ENCODE peak calls at places on chromosomes 4 and X, in four cellular contexts. F is WTC11, N is fibroblast of lung, G is SJCRH30. V is an unnamed sample.

GRCh38 chr4:91764085-91764484 is 539.7 kb upstream of the GRID2 start:
- DNase-seq in F (no peak), N (no peak), G (no peak), V (no peak)

GRCh38 chrX:38799995-38800394 is 1.3 kb upstream of the MID1IP1 start:
- DNase-seq in F (no peak), N (no peak), G (no peak), V (no peak)

GRCh38 chr4:13548059-13548983 is 4.0 kb upstream of the NKX3-2 start:
- DNase-seq in F (no peak), N (no peak), G (peak), V (no peak)

GRCh38 chr4:2925931-2926860 is 37.0 kb downstream of the NOP14 start:
- DNase-seq in F (no peak), N (no peak), G (no peak), V (no peak)

GRCh38 chrX:38452603-38453002 is 100.2 kb downstream of the OTC start:
- DNase-seq in F (no peak), N (no peak), G (no peak), V (no peak)

GRCh38 chr4:3010998-3011397 is 47.6 kb downstream of the GRK4 start:
- DNase-seq in F (no peak), N (peak), G (no peak), V (peak)

GRCh38 chr4:78951862-78952472 is 12.7 kb upstream of the PAQR3 start:
- DNase-seq in F (no peak), N (peak), G (peak), V (peak)

GRCh38 chrX:78687586-78687985 is 28.5 kb upstream of the RTL3 start:
- DNase-seq in F (no peak), N (no peak), G (no peak), V (no peak)

GRCh38 chr4:85637778-85638177 is 162.8 kb downstream of the ARHGAP24 start:
- DNase-seq in F (no peak), N (no peak), G (peak), V (peak)

GRCh38 chrX:23246001-23246400 is 88.6 kb upstream of the PTCHD1 start:
- DNase-seq in F (no peak), N (peak), G (peak), V (peak)

GRCh38 chrX:139187738-139188137 is 342.8 kb upstream of the F9 start:
- DNase-seq in F (no peak), N (no peak), G (no peak), V (no peak)

GRCh38 chrX:116009871-116010710 is 160.5 kb upstream of the AGTR2 start:
- DNase-seq in F (peak), N (no peak), G (peak), V (no peak)

GRCh38 chrX:17787557-17787956 is 50.3 kb downstream of the SCML1 start:
- DNase-seq in F (no peak), N (no peak), G (no peak), V (no peak)

GRCh38 chr4:86939123-86939522 is 4.3 kb downstream of the AFF1 start:
- DNase-seq in F (no peak), N (no peak), G (no peak), V (no peak)